ENCODE peak calls at places on chromosomes 13 and 19, in six cellular contexts. One of them, this sample, is unnamed.
A peak's percentile ranks its signal among the peaks of the same experiment; 100 is the strongest.

GRCh38 chr19:19217110-19217509 is 5.4 kb downstream of the NCAN start:
- DNase-seq in suprapubic skin: no peak
- DNase-seq in hippocampal formation: no peak
- DNase-seq in breast epithelium: no peak
- DNase-seq in neural crest cell: no peak
- DNase-seq in stimulated activated CD4-positive, alpha-beta T cell treated with anti-CD3 and anti-CD28 coated beads, Interleukin-15, amount 100 ng/mL, for 48 hours: no peak
- DNase-seq in this sample: no peak

GRCh38 chr19:6260912-6261636 is 18.7 kb downstream of the MLLT1 start:
- DNase-seq in suprapubic skin: no peak
- DNase-seq in hippocampal formation: no peak
- DNase-seq in breast epithelium: no peak
- DNase-seq in neural crest cell: peak; percentile 41
- DNase-seq in stimulated activated CD4-positive, alpha-beta T cell treated with anti-CD3 and anti-CD28 coated beads, Interleukin-15, amount 100 ng/mL, for 48 hours: no peak
- DNase-seq in this sample: no peak

GRCh38 chr19:47698631-47699359 is 14.4 kb upstream of the EHD2 start:
- DNase-seq in suprapubic skin: no peak
- DNase-seq in hippocampal formation: no peak
- DNase-seq in breast epithelium: no peak
- DNase-seq in neural crest cell: no peak
- DNase-seq in stimulated activated CD4-positive, alpha-beta T cell treated with anti-CD3 and anti-CD28 coated beads, Interleukin-15, amount 100 ng/mL, for 48 hours: no peak
- DNase-seq in this sample: no peak

GRCh38 chr19:38033658-38034150 is 126.7 kb downstream of the SIPA1L3 start:
- DNase-seq in suprapubic skin: no peak
- DNase-seq in hippocampal formation: no peak
- DNase-seq in breast epithelium: no peak
- DNase-seq in neural crest cell: no peak
- DNase-seq in stimulated activated CD4-positive, alpha-beta T cell treated with anti-CD3 and anti-CD28 coated beads, Interleukin-15, amount 100 ng/mL, for 48 hours: no peak
- DNase-seq in this sample: no peak

GRCh38 chr13:110546389-110546788 is 15.1 kb downstream of the RAB20 start:
- DNase-seq in suprapubic skin: no peak
- DNase-seq in hippocampal formation: no peak
- DNase-seq in breast epithelium: no peak
- DNase-seq in neural crest cell: no peak
- DNase-seq in stimulated activated CD4-positive, alpha-beta T cell treated with anti-CD3 and anti-CD28 coated beads, Interleukin-15, amount 100 ng/mL, for 48 hours: no peak
- DNase-seq in this sample: no peak

GRCh38 chr13:80486407-80486806 is 145.5 kb upstream of the SPRY2 start:
- DNase-seq in suprapubic skin: no peak
- DNase-seq in hippocampal formation: no peak
- DNase-seq in breast epithelium: no peak
- DNase-seq in neural crest cell: no peak
- DNase-seq in stimulated activated CD4-positive, alpha-beta T cell treated with anti-CD3 and anti-CD28 coated beads, Interleukin-15, amount 100 ng/mL, for 48 hours: no peak
- DNase-seq in this sample: no peak

GRCh38 chr13:29835280-29836061 is 14.9 kb downstream of the UBL3 start:
- DNase-seq in suprapubic skin: no peak
- DNase-seq in hippocampal formation: no peak
- DNase-seq in breast epithelium: no peak
- DNase-seq in neural crest cell: no peak
- DNase-seq in stimulated activated CD4-positive, alpha-beta T cell treated with anti-CD3 and anti-CD28 coated beads, Interleukin-15, amount 100 ng/mL, for 48 hours: no peak
- DNase-seq in this sample: no peak

GRCh38 chr13:36819064-36819810 is at the start of gene RFXAP:
- DNase-seq in suprapubic skin: peak; percentile 90
- DNase-seq in hippocampal formation: peak; percentile 79
- DNase-seq in breast epithelium: peak; percentile 70
- DNase-seq in neural crest cell: peak; percentile 90
- DNase-seq in stimulated activated CD4-positive, alpha-beta T cell treated with anti-CD3 and anti-CD28 coated beads, Interleukin-15, amount 100 ng/mL, for 48 hours: peak; percentile 78
- DNase-seq in this sample: peak; percentile 89

GRCh38 chr13:30704596-30704995 is 30.7 kb upstream of the ALOX5AP start:
- DNase-seq in suprapubic skin: no peak
- DNase-seq in hippocampal formation: no peak
- DNase-seq in breast epithelium: no peak
- DNase-seq in neural crest cell: no peak
- DNase-seq in stimulated activated CD4-positive, alpha-beta T cell treated with anti-CD3 and anti-CD28 coated beads, Interleukin-15, amount 100 ng/mL, for 48 hours: no peak
- DNase-seq in this sample: no peak

GRCh38 chr13:71460179-71460578 is 406.8 kb downstream of the DACH1 start:
- DNase-seq in suprapubic skin: no peak
- DNase-seq in hippocampal formation: no peak
- DNase-seq in breast epithelium: no peak
- DNase-seq in neural crest cell: no peak
- DNase-seq in stimulated activated CD4-positive, alpha-beta T cell treated with anti-CD3 and anti-CD28 coated beads, Interleukin-15, amount 100 ng/mL, for 48 hours: no peak
- DNase-seq in this sample: no peak

GRCh38 chr13:32051156-32051555 is 19.6 kb downstream of the FRY start:
- DNase-seq in suprapubic skin: no peak
- DNase-seq in hippocampal formation: no peak
- DNase-seq in breast epithelium: no peak
- DNase-seq in neural crest cell: no peak
- DNase-seq in stimulated activated CD4-positive, alpha-beta T cell treated with anti-CD3 and anti-CD28 coated beads, Interleukin-15, amount 100 ng/mL, for 48 hours: no peak
- DNase-seq in this sample: no peak

This sample was measured in amygdala.